ENCODE peak calls at places on chromosomes 2 and 18, in four cellular contexts. One of them, this sample, is unnamed.
A peak's percentile ranks its signal among the peaks of the same experiment; 100 is the strongest.

GRCh38 chr18:57806891-57807280 is 3.8 kb upstream of the ATP8B1 start:
- DNase-seq in pancreas: no peak
- DNase-seq in CD8-positive, alpha-beta memory T cell: no peak
- DNase-seq in ascending aorta: no peak
- DNase-seq in this sample: no peak

GRCh38 chr2:6986251-6986893 is 69.2 kb downstream of the RNF144A start:
- DNase-seq in pancreas: peak; percentile 80
- DNase-seq in CD8-positive, alpha-beta memory T cell: no peak
- DNase-seq in ascending aorta: no peak
- DNase-seq in this sample: no peak

GRCh38 chr2:96148410-96149217 is 3.4 kb upstream of the DUSP2 start:
- DNase-seq in pancreas: peak; percentile 74
- DNase-seq in CD8-positive, alpha-beta memory T cell: peak; percentile 97
- DNase-seq in ascending aorta: peak; percentile 83
- DNase-seq in this sample: peak; percentile 85

GRCh38 chr2:123971564-123972318 is 53.3 kb upstream of the CNTNAP5 start:
- DNase-seq in pancreas: no peak
- DNase-seq in CD8-positive, alpha-beta memory T cell: no peak
- DNase-seq in ascending aorta: no peak
- DNase-seq in this sample: no peak

GRCh38 chr2:213188971-213189899 is 37.8 kb upstream of the IKZF2 start:
- DNase-seq in pancreas: no peak
- DNase-seq in CD8-positive, alpha-beta memory T cell: no peak
- DNase-seq in ascending aorta: no peak
- DNase-seq in this sample: no peak

GRCh38 chr18:31723639-31723997 is 37.1 kb downstream of the SLC25A52 start:
- DNase-seq in pancreas: no peak
- DNase-seq in CD8-positive, alpha-beta memory T cell: no peak
- DNase-seq in ascending aorta: no peak
- DNase-seq in this sample: no peak

GRCh38 chr2:26609839-26610277 is 31.3 kb downstream of the CIB4 start:
- DNase-seq in pancreas: no peak
- DNase-seq in CD8-positive, alpha-beta memory T cell: no peak
- DNase-seq in ascending aorta: no peak
- DNase-seq in this sample: no peak

GRCh38 chr18:67483237-67483636 is 33.3 kb downstream of the DSEL start:
- DNase-seq in pancreas: no peak
- DNase-seq in CD8-positive, alpha-beta memory T cell: no peak
- DNase-seq in ascending aorta: no peak
- DNase-seq in this sample: no peak

GRCh38 chr2:55511508-55512124 is 7.9 kb upstream of the CFAP36 start:
- DNase-seq in pancreas: no peak
- DNase-seq in CD8-positive, alpha-beta memory T cell: no peak
- DNase-seq in ascending aorta: no peak
- DNase-seq in this sample: no peak

DNA sequence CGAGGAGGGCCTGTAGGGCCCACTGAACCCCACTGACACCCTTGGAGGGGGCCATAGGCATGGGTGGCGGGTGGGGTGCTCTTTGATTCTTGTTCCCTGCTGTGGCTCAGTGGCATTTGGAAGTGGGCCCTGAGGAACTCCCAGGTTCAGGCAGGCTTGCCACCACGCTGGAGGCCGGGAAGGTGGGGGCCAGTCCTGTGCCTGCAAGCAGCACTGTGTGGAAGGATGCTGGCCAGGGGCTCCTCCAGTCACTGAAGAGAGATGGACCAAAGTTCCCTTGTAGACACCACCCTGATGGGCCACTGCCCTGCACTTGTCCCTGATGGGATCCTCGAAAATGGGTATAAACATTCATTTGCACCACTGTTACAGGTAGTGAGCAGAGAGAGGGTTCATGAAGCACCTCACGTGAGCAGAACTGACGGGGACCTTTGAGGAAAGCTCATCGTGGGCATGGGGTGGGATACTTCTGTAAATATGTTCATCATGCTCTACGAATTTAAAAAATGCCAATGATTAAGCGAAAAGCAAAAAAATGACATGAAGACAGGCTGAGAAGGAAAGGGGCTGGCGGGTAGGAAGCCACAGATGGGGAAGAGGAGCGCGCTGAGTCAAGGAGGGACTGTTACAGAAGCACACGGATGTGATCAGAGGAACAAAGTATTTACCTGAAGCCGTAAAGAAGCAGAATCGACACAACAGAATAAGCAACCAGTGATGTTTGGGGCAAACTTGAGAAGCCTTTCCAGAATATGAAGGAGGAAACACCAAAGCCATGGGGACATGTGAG is 45.2 kb upstream of the ASB1 start:
- DNase-seq in pancreas: no peak
- DNase-seq in CD8-positive, alpha-beta memory T cell: no peak
- DNase-seq in ascending aorta: no peak
- DNase-seq in this sample: no peak
- H3K4me3 ChIP-seq in pancreas: no peak overlapping the region
- H3K4me3 ChIP-seq in CD8-positive, alpha-beta memory T cell: no peak overlapping the region
- H3K4me3 ChIP-seq in ascending aorta: no peak overlapping the region
- H3K4me3 ChIP-seq in this sample: no peak overlapping the region

DNA sequence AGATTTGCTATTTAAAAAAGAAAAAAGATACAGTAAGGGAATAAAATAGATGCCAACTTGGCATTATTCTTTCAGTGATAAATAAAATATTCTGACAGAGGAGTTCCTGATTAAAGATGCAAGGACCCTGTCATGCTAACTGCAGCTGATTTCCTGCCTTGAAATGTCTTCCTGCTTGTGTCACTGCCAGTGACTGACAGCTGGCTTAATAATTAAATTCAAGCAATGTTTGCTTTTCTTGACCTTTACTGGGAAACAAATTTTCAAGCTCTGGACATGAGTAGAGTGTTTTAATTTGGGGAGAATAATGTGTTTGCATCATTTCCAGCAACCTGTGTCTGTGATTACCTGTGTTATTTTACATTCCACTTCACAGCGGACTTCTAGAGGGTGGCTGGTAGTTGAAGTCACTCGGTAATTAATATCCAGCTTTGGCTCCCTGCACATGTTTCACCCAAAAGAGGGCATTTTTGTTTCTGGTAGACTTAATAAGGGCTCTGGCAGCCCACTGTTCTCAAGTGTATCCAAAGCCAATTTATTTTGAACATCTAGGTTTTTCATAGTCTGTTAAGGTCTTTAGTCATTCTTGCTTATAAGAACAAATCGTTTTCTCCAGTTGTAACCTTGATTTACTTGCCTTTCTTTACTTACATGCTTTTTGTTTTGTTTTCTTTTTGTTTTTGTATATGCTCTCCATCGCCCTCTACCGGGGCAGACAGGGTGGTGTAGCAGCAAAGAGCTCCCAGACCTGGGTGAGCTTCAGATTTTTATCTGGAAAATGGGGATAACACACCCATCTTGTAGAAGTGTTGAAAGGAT is 48.5 kb upstream of the PROKR1 start:
- DNase-seq in pancreas: no peak
- DNase-seq in CD8-positive, alpha-beta memory T cell: peak; percentile 40
- DNase-seq in ascending aorta: no peak
- DNase-seq in this sample: no peak
- H3K4me3 ChIP-seq in pancreas: no peak overlapping the region
- H3K4me3 ChIP-seq in CD8-positive, alpha-beta memory T cell: no peak overlapping the region
- H3K4me3 ChIP-seq in ascending aorta: no peak overlapping the region
- H3K4me3 ChIP-seq in this sample: no peak overlapping the region

GRCh38 chr2:174925046-174925784 is 80.0 kb downstream of the CHN1 start:
- DNase-seq in pancreas: no peak
- DNase-seq in CD8-positive, alpha-beta memory T cell: no peak
- DNase-seq in ascending aorta: no peak
- DNase-seq in this sample: no peak
- H3K4me3 ChIP-seq in pancreas: no peak overlapping the region
- H3K4me3 ChIP-seq in CD8-positive, alpha-beta memory T cell: no peak overlapping the region
- H3K4me3 ChIP-seq in ascending aorta: no peak overlapping the region
- H3K4me3 ChIP-seq in this sample: no peak overlapping the region

DNA sequence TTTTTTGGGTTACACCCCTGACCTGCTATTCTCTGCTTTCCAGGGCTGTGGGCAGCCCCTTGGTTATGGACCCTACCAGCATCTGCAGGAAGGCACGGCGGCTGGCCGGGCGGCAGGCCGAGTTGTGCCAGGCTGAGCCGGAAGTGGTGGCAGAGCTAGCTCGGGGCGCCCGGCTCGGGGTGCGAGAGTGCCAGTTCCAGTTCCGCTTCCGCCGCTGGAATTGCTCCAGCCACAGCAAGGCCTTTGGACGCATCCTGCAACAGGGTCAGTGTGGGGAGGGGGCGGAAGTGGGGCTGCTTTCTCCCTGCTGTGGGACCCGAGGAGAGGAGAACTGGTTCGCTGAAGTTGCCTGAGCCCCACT is 9.7 kb upstream of the WNT10A start:
- DNase-seq in pancreas: no peak
- DNase-seq in CD8-positive, alpha-beta memory T cell: no peak
- DNase-seq in ascending aorta: no peak
- DNase-seq in this sample: peak; percentile 83
- H3K4me3 ChIP-seq in pancreas: peak overlapping the region; percentile 33
- H3K4me3 ChIP-seq in CD8-positive, alpha-beta memory T cell: peak overlapping the region; percentile 20
- H3K4me3 ChIP-seq in ascending aorta: peak overlapping the region; percentile 61
- H3K4me3 ChIP-seq in this sample: no peak overlapping the region

DNA sequence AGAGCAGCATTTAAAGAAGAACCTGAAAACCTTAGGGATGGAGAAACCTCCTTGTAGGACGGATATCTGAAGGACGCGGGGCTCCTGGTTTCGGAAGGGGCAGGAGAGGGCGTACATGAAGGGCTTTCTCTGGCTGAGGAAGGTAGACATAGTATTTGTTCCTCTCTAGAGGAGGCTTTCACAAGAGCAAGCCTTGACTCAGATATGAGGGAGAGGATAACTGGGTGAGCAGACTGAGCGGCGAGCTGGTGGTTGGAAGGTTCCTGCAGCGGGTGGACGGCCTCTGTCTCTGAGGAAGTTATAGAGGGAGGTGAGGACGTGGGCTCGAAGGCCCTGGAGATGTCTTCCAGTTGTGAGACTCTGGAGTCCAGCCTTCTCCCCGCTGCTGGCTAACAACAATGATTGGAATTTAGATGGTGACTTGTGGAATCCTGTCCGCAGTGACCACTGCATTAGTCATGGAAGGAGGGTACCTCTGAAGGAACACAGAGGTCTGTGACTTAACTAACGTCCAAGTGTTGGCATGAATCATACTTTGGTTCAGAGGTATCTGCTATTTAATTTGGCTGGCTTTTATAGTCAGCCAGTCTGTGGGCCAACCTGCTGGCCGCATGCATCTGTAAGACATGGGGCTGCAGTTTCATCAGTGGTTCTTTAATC is 80.9 kb downstream of the ASAP2 start:
- DNase-seq in pancreas: no peak
- DNase-seq in CD8-positive, alpha-beta memory T cell: no peak
- DNase-seq in ascending aorta: no peak
- DNase-seq in this sample: no peak
- H3K4me3 ChIP-seq in pancreas: no peak overlapping the region
- H3K4me3 ChIP-seq in CD8-positive, alpha-beta memory T cell: no peak overlapping the region
- H3K4me3 ChIP-seq in ascending aorta: no peak overlapping the region
- H3K4me3 ChIP-seq in this sample: no peak overlapping the region

This sample was measured in right cardiac atrium.